ENCODE peak calls at places on chromosomes 12 and 14, in five cellular contexts. I is GM23248; J is CD8-positive, alpha-beta T cell; N is lung; A is right atrium auricular region. C is an unnamed sample.
A peak's percentile ranks its signal among the peaks of the same experiment; 100 is the strongest.

GRCh38 chr12:71166280-71166679 is 8.5 kb upstream of the TSPAN8 start:
- DNase-seq in A (no peak), J (no peak), I (no peak), N (no peak), C (no peak)

GRCh38 chr12:77049767-77050353 is 15.5 kb downstream of the E2F7 start:
- DNase-seq in A (no peak), I (peak; percentile 71), J (no peak), N (no peak), C (no peak)

GRCh38 chr14:93028724-93029076 is 87.0 kb downstream of the ITPK1 start:
- DNase-seq in N (no peak), J (no peak), A (no peak), I (no peak), C (no peak)

GRCh38 chr12:115000038-115000437 is 316.1 kb upstream of the TBX3 start:
- DNase-seq in I (peak; percentile 39), J (no peak), N (no peak), A (no peak), C (no peak)

GRCh38 chr12:75979181-75979580 is 52.4 kb downstream of the PHLDA1 start:
- DNase-seq in A (no peak), I (peak; percentile 70), N (no peak), J (no peak), C (no peak)

GRCh38 chr14:63203618-63204406 is 431 bp upstream of the RHOJ start:
- DNase-seq in A (peak; percentile 90), J (no peak), I (peak; percentile 91), N (peak; percentile 71), C (peak; percentile 74)

GRCh38 chr12:117439531-117440001 is 78.1 kb upstream of the NOS1 start:
- DNase-seq in J (no peak), A (no peak), I (no peak), N (no peak), C (no peak)

GRCh38 chr12:62522984-62523383 is 56.4 kb downstream of the MON2 start:
- DNase-seq in J (no peak), N (no peak), A (no peak), I (peak; percentile 32), C (no peak)

GRCh38 chr12:88057994-88058718 is 29.0 kb upstream of the C12orf50 start:
- DNase-seq in A (peak; percentile 65), N (no peak), I (peak; percentile 90), J (no peak), C (no peak)

GRCh38 chr14:79136437-79137430 is 966.6 kb downstream of the NRXN3 start:
- DNase-seq in A (no peak), J (no peak), I (no peak), N (no peak), C (no peak)

GRCh38 chr14:22131749-22132476 is 457.1 kb downstream of the DAD1 start:
- DNase-seq in A (no peak), N (no peak), J (no peak), I (no peak), C (no peak)

GRCh38 chr12:109604902-109605536 is 31.4 kb downstream of the MVK start:
- DNase-seq in A (no peak), N (no peak), J (no peak), I (no peak), C (no peak)

GRCh38 chr12:90905691-90906370 is 49.1 kb downstream of the CCER1 start:
- DNase-seq in N (no peak), I (peak; percentile 25), J (no peak), A (no peak), C (no peak)

GRCh38 chr12:52515927-52516831 is 4.0 kb downstream of the KRT5 start:
- DNase-seq in J (no peak), A (peak; percentile 51), N (peak; percentile 21), I (peak; percentile 55), C (no peak)

GRCh38 chr14:92668266-92668973 is 80.0 kb downstream of the LGMN start:
- DNase-seq in A (no peak), J (no peak), I (no peak), N (no peak), C (no peak)

DNA sequence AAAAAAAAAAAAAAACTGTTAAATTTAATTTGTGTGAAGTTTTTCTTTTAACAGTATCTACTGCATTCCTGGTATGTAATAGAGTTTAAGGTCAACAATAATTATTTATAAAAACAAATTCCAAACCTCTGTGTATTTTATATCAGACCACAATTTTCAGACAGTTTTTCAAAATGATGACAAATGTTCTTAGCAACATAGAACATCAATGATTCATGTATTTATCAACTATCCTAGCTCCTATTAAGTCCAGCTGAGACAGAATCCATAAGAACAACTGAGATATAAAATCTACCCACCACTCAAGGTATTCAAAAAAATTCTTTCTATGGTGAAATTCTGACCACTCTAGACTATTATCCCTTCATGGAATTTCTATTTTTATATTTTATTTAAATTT is 144.5 kb downstream of the EPS8 start:
- DNase-seq in J (no peak), I (peak; percentile 49), A (no peak), N (no peak), C (no peak)
- H3K27ac ChIP-seq in J (no peak overlapping the region), I (peak overlapping the region; percentile 21), A (no peak overlapping the region), N (no peak overlapping the region), C (no peak overlapping the region)

GRCh38 chr12:132121283-132121682 is 22.8 kb downstream of the DDX51 start:
- DNase-seq in I (no peak), J (no peak), N (no peak), A (no peak), C (no peak)

GRCh38 chr12:132117558-132117875 is 26.6 kb downstream of the DDX51 start:
- DNase-seq in A (no peak), J (no peak), N (no peak), I (no peak), C (no peak)

GRCh38 chr12:132116709-132117557 is 27.2 kb downstream of the DDX51 start:
- DNase-seq in J (no peak), N (no peak), I (no peak), A (no peak), C (no peak)

GRCh38 chr12:132115500-132115899 is 28.6 kb downstream of the DDX51 start:
- DNase-seq in N (no peak), I (no peak), J (no peak), A (no peak), C (no peak)

DNA sequence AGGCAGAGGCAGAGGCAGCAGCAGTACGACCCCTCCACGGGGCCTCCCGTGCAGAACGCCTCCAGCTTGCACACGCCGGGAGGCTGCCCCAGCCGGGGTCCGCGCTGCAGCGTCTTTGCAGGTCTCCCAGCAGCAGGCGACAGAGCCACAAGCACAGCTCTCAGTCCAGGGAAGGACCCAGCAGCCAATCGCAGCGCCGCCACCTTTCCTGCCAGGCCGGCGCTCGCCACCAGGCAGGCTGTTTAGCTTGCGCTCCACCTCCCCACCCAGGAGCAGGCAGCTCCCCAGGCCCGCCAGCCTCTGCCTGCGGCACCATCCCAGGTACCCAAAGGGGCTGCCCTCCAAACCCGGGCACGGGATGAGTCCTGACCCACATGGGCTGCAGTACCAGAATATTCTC is 25.2 kb downstream of the DDX51 start:
- DNase-seq in A (no peak), N (no peak), J (no peak), I (no peak), C (no peak)
- H3K4me3 ChIP-seq in A (no peak overlapping the region), N (no peak overlapping the region), J (no peak overlapping the region), I (no peak overlapping the region), C (no peak overlapping the region)

GRCh38 chr14:55600784-55601561 is 21.0 kb downstream of the KTN1 start:
- DNase-seq in N (no peak), J (no peak), A (no peak), I (peak; percentile 69), C (no peak)

GRCh38 chr14:55604900-55605418 is 25.0 kb downstream of the KTN1 start:
- DNase-seq in A (no peak), I (no peak), J (no peak), N (no peak), C (no peak)

GRCh38 chr14:55605793-55606192 is 25.8 kb downstream of the KTN1 start:
- DNase-seq in N (no peak), I (no peak), J (no peak), A (no peak), C (no peak)

GRCh38 chr14:55604467-55604866 is 24.5 kb downstream of the KTN1 start:
- DNase-seq in J (no peak), I (no peak), A (no peak), N (no peak), C (no peak)

GRCh38 chr14:55603401-55603953 is 23.5 kb downstream of the KTN1 start:
- DNase-seq in N (no peak), A (no peak), J (no peak), I (no peak), C (no peak)
- H3K4me1 ChIP-seq in N (peaks cover 24% of the 10 kb centered on the region), A (no peaks in the 10 kb centered on the region), J (peaks cover 10% of the 10 kb centered on the region), I (peaks cover 42% of the 10 kb centered on the region), C (peaks cover 39% of the 10 kb centered on the region)

GRCh38 chr14:20477211-20477876 is 8.1 kb downstream of the PNP start:
- DNase-seq in J (peak; percentile 26), A (no peak), N (peak; percentile 64), I (peak; percentile 39), C (no peak)
- H3K27ac ChIP-seq in J (peak overlapping the region; percentile 41), A (peak overlapping the region; percentile 65), N (no peak overlapping the region), I (no peak overlapping the region), C (no peak overlapping the region)

DNA sequence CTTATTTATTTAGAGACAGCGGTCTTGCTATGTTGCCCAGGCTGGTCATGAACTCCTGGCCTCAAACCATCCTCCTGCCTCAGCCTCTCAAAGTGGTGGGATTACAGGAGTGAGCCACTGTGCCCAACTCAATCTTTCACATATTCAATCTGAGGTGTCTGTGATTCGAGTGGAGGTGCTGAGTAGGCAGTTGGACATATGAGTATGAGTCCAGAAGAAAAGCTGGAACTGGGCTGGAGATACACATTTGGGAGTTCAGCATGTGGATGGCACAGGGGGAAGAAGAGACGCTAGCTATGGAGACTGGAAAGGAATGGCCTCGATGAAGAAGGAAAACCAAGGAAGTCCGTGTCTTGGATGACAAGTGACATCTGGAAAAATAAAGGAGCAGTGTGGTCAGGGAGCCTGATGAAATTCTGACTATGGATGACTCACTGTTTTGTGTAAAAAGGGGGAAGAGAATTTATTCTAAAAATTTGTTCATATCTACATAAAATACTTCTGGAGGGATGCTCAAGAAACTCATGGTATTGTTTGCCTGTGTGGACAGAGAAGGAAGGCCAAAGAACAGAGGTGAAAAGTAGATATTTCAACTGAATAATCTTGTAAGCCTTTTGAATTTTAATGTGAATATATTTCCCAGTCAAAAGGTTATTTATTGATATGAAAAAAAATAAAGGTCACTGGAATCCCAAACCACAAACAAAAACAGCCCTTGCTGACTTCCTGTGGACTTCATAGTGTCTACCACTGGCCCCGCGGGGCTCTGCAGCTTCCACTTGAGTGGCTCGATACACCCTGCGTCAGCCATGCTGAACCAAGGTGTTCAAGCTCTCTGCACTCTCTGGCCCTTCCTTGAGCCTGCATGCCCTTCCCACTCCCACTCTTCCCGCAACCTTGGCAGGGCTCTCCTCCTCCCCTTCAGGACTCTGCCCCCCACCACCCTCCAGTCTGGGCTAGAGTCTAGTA is 8.9 kb upstream of the LTA4H start:
- DNase-seq in N (no peak), J (no peak), I (peak; percentile 69), A (no peak), C (no peak)
- H3K4me3 ChIP-seq in N (no peak overlapping the region), J (no peak overlapping the region), I (no peak overlapping the region), A (no peak overlapping the region), C (no peak overlapping the region)

GRCh38 chr14:64721899-64722298 is 17.7 kb downstream of the PLEKHG3 start:
- DNase-seq in J (no peak), I (no peak), N (no peak), A (no peak), C (no peak)
- H3K4me1 ChIP-seq in J (peaks cover 39% of the 10 kb centered on the region), I (peaks cover 27% of the 10 kb centered on the region), N (peaks cover 12% of the 10 kb centered on the region), A (no peaks in the 10 kb centered on the region), C (peaks cover 100% of the 10 kb centered on the region)

DNA sequence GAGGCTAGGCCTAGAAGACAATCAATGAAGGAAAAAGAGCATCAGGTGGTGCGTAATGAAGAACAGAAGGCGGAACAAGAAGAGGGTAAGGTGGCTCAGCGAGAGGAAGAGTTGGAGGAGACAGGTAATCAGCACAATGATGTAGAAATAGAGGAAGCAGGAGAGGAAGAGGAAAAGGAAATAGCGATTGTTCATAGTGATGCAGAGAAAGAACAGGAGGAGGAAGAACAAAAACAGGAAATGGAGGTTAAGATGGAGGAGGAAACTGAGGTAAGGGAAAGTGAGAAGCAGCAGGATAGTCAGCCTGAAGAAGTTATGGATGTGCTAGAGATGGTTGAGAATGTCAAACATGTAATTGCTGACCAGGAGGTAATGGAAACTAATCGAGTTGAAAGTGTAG is 5.5 kb downstream of the PNN start:
- DNase-seq in A (no peak), I (no peak), N (no peak), J (no peak), C (no peak)
- H3K27ac ChIP-seq in A (no peak overlapping the region), I (peak overlapping the region; percentile 0), N (no peak overlapping the region), J (no peak overlapping the region), C (no peak overlapping the region)